ENCODE peak calls at places on chromosomes 16 and 17, in five cellular contexts. R is H9, U is mesenchymal stem cell, Q is IMR-90, T is mesendoderm. P is an unnamed sample. For H3K27me3, the result is how much of the 10 kb centered on the place peaks cover.

GRCh38 chr17:9755083-9755482 is 36.3 kb downstream of the DHRS7C start:
- DNase-seq in T (peak), Q (no peak), U (no peak), R (no peak), P (no peak)

GRCh38 chr17:38748329-38749221 is at the start of gene PCGF2:
- DNase-seq in R (peak), Q (peak), T (peak), U (peak), P (peak)

GRCh38 chr16:84700518-84701277 is 898 bp downstream of the USP10 start:
- DNase-seq in U (peak), T (peak), Q (peak), R (no peak), P (no peak)

GRCh38 chr16:12763517-12763916 is 40.2 kb downstream of the CPPED1 start:
- DNase-seq in T (peak), Q (peak), U (no peak), R (no peak), P (no peak)

GRCh38 chr16:68288252-68288650 is 22.5 kb downstream of the SLC7A6OS start:
- DNase-seq in U (no peak), T (no peak), Q (no peak), R (no peak), P (no peak)

GRCh38 chr16:84907575-84907974 is 87.8 kb downstream of the CRISPLD2 start:
- DNase-seq in R (no peak), T (no peak), U (peak), Q (peak), P (no peak)

GRCh38 chr17:31425646-31426045 is 34.2 kb downstream of the RAB11FIP4 start:
- DNase-seq in T (peak), Q (no peak), U (no peak), R (no peak), P (no peak)

GRCh38 chr16:25258856-25259179 is 1.2 kb upstream of the ZKSCAN2 start:
- DNase-seq in U (no peak), T (peak), R (no peak), Q (no peak), P (no peak)

GRCh38 chr16:87956771-87957279 is 5.6 kb downstream of the BANP start:
- DNase-seq in U (peak), Q (peak), T (peak), R (no peak), P (no peak)

GRCh38 chr17:39261286-39261685 is 35.5 kb upstream of the STAC2 start:
- DNase-seq in R (peak), T (peak), Q (no peak), U (no peak), P (no peak)

GRCh38 chr17:35022536-35023063 is 40.9 kb downstream of the RFFL start:
- DNase-seq in R (no peak), Q (peak), U (peak), T (peak), P (no peak)

GRCh38 chr17:17855976-17856375 is 19.2 kb upstream of the SREBF1 start:
- DNase-seq in T (no peak), R (no peak), Q (no peak), U (no peak), P (no peak)

GRCh38 chr17:12789976-12790805 is 893 bp downstream of the ARHGAP44 start:
- DNase-seq in Q (no peak), T (peak), U (no peak), R (peak), P (peak)

GRCh38 chr17:12794919-12795517 is 5.7 kb downstream of the ARHGAP44 start:
- DNase-seq in R (no peak), T (no peak), U (no peak), Q (no peak), P (no peak)

GRCh38 chr17:12790806-12791148 is 1.5 kb downstream of the ARHGAP44 start:
- DNase-seq in Q (no peak), T (peak), R (no peak), U (no peak), P (no peak)

GRCh38 chr17:12789075-12789975 is at the start of gene ARHGAP44:
- DNase-seq in T (peak), Q (peak), U (peak), R (peak), P (peak)
- H3K27me3 ChIP-seq in T (under half), Q (under half), U (under half), R (under half), P (under half)

GRCh38 chr17:68052810-68053209 is 17.3 kb downstream of the KPNA2 start:
- DNase-seq in T (no peak), R (no peak), U (no peak), Q (no peak), P (no peak)

GRCh38 chr17:68053237-68054030 is 17.9 kb downstream of the KPNA2 start:
- DNase-seq in R (no peak), U (peak), T (no peak), Q (peak), P (no peak)

GRCh38 chr17:68048996-68049395 is 13.5 kb downstream of the KPNA2 start:
- DNase-seq in R (peak), U (no peak), T (peak), Q (no peak), P (no peak)

GRCh38 chr17:68057531-68057952 is 22.0 kb downstream of the KPNA2 start:
- DNase-seq in Q (peak), U (peak), R (no peak), T (peak), P (no peak)

DNA sequence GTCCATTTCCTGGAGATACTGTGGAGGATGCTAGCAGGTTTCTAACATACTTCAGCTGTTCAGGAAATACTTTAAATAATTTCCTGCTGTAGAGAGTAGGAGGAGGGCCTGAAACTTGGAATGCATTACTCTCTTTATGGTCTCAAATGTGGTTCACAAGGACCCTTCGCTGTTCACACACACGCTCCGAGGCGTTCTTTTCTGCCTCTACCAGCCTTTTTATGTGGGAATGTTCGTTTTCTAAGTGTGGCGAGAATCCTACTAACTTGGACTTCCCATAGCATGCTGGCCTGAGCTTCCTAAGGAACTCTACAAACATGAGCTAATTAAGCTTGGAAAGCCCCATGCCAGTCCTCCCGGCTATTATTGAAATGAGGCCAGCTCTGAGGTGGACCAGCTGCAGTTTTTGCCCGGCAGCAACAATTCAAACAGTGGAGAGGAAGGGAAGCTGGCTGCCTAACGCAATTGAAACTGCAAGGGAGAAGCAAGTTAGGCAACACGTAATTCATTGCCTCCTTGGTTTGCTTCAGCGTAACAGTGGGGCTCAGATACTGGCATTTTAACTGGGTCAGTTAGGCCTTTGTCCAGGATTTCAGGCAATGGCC is 18.9 kb downstream of the KPNA2 start:
- DNase-seq in R (no peak), T (no peak), Q (peak), U (peak), P (no peak)
- H3K18ac ChIP-seq in R (no peak), T (no peak), Q (peak), U (peak), P (no peak)

GRCh38 chr16:54280751-54281150 is 5.8 kb downstream of the IRX3 start:
- DNase-seq in R (no peak), U (no peak), T (peak), Q (no peak), P (no peak)

GRCh38 chr16:54282923-54283734 is 3.5 kb downstream of the IRX3 start:
- DNase-seq in Q (no peak), T (peak), R (peak), U (no peak), P (peak)

GRCh38 chr16:54283735-54284318 is 2.8 kb downstream of the IRX3 start:
- DNase-seq in R (no peak), U (no peak), T (no peak), Q (no peak), P (no peak)

GRCh38 chr16:54281535-54282201 is 4.9 kb downstream of the IRX3 start:
- DNase-seq in R (no peak), T (peak), Q (no peak), U (no peak), P (no peak)

DNA sequence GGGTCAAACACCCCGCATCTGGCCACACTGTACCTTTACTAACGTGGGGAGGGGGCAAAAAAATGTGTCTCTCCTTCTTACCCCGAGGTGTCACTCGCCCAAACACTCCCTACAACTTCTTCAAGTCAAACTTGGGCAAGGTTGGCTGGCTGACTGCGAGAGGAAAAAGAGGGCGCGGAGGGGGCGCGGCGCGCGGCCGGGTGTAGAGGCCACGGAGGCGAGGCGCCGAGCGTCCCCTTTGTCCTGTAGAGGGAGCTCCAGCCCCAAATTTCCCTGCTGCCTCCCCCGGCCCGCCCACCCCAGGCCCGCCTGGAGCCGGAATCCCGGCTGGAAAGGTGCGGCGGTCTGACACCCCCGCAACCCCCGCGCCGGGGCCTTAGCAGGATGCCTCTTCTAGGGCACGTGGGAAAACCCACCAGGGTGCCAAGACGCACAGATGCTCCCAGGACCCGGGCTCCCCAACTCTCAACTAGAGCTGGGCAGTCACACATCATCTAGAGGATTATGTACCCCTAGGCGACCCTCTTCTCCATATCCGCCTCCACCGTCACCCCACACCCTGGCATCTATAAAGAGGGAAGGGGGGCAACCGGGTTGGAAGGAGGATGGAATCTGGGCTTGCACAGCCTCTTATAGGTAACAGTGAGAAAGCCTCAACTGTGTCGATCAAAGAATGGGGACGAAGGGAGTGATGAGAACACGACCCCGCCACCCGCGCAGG is 4.2 kb downstream of the IRX3 start:
- DNase-seq in Q (no peak), R (peak), U (no peak), T (peak), P (no peak)
- H3K27me3 ChIP-seq in Q (half or more), R (half or more), U (under half), T (under half), P (half or more)

GRCh38 chr16:11425140-11425539 is 79.9 kb downstream of the RMI2 start:
- DNase-seq in R (no peak), U (no peak), Q (no peak), T (no peak), P (no peak)
- H3K18ac ChIP-seq in R (no peak), U (no peak), Q (no peak), T (no peak), P (no peak)

DNA sequence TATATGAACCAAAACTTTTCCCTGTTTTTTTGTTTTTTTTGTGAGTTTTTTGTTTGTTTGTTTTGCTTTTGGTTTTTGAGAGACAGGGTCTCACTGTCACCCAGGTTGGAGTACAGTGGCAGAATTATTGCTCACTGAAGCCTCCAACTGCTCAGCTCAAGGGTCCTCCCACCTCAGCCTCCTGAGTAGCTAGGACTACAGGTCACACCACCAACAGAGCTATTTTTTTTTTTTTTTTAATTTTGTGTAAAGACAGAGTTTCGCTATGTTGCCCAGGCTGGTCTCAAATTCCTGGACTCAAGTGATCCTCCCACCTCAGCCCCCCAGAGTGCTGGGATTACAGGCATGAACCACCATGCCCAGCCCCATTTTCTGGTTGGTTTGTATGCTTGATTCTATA is 28.6 kb downstream of the CMTM4 start:
- DNase-seq in T (no peak), Q (no peak), R (no peak), U (no peak), P (no peak)
- H3K27me3 ChIP-seq in T (under half), Q (under half), R (under half), U (under half), P (under half)

GRCh38 chr17:42669705-42670198 is 7.0 kb downstream of the PLEKHH3 start:
- DNase-seq in Q (no peak), T (no peak), U (no peak), R (no peak), P (no peak)
- H3K18ac ChIP-seq in Q (no peak), T (peak), U (no peak), R (peak), P (peak)

GRCh38 chr17:47715669-47716325 is 17.2 kb upstream of the TBX21 start:
- DNase-seq in Q (no peak), T (no peak), U (no peak), R (no peak), P (no peak)
- H3K27me3 ChIP-seq in Q (half or more), T (under half), U (half or more), R (under half), P (under half)

GRCh38 chr16:759110-759910 is 1.2 kb upstream of the MSLN start:
- DNase-seq in U (no peak), R (no peak), Q (no peak), T (no peak), P (no peak)

GRCh38 chr16:762049-762513 is 1.5 kb downstream of the MSLN start:
- DNase-seq in R (no peak), U (no peak), T (no peak), Q (no peak), P (no peak)

GRCh38 chr16:760065-760464 is 469 bp upstream of the MSLN start:
- DNase-seq in R (no peak), U (no peak), Q (no peak), T (no peak), P (no peak)

GRCh38 chr16:761580-761979 is 1.0 kb downstream of the MSLN start:
- DNase-seq in R (no peak), U (no peak), T (no peak), Q (no peak), P (no peak)

DNA sequence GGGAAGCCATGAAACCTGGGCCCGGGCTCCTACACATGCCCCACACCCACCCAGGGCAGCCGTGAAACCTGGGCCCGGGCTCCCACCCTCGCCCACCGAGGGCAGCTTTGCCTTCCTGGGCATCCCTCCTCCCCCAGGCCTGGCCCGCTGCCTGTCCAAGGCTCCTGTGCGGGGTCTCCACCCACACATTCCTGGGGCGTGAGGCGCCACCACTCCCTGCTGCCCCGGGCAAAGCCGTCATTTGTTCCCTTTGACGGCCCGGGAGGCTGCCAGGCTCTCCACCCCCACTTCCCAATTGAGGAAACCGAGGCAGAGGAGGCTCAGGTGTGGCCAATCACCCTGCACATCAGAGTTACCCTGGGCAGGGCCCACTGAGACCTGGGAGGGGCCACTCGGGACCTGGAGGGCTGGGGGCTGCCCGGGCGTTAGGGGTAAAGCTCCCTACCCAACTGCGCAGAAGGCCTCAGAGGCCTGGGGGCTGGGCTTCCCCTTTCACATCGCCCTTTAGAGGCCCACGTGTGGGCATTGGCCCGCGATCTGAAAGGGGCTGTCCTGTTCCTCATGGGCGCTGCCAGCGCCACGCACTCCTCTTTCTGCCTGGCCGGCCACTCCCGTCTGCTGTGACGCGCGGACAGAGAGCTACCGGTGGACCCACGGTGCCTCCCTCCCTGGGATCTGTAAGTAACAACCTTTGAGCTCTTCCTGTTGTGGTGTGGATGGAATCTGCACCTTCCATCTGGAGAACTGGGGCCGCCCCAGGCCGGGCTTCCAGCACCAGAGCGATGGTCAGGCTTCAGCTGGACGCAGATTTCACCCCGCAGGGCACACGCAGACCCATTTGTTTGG is at the start of gene MSLN:
- DNase-seq in U (no peak), R (no peak), Q (no peak), T (no peak), P (no peak)
- H3K18ac ChIP-seq in U (no peak), R (no peak), Q (no peak), T (no peak), P (no peak)

GRCh38 chr16:27114006-27114405 is 47.3 kb downstream of the C16orf82 start:
- DNase-seq in U (no peak), Q (no peak), R (no peak), T (no peak), P (no peak)
- H3K27me3 ChIP-seq in U (under half), Q (under half), R (under half), T (under half), P (under half)

P was measured in H1.